ENCODE peak calls at places on chromosomes 4 and X, in ten cellular contexts. A, R, H, Q, U, X, M, P, O and I are unnamed samples. For H3K4me1, the result is how much of the 10 kb centered on the place peaks cover.

GRCh38 chr4:157664726-157665125 is 444.2 kb downstream of the GRIA2 start:
- DNase-seq in A (no peak), R (peak), H (peak), M (no peak), Q (no peak), O (no peak), X (peak), U (no peak), P (peak), I (no peak)

GRCh38 chrX:47501226-47502071 is 18.4 kb upstream of the ZNF41 start:
- DNase-seq in R (peak), U (no peak), O (no peak), X (no peak), Q (no peak), A (no peak), M (peak), P (peak), H (peak), I (no peak)

GRCh38 chr4:166064706-166065105 is 191.7 kb downstream of the TLL1 start:
- DNase-seq in O (no peak), U (no peak), M (no peak), H (peak), P (no peak), X (no peak), A (no peak), R (no peak), Q (no peak), I (no peak)

GRCh38 chr4:186335793-186336192 is 69.8 kb downstream of the F11 start:
- DNase-seq in Q (no peak), M (no peak), U (no peak), X (no peak), A (no peak), O (no peak), R (no peak), P (no peak), H (no peak), I (no peak)

GRCh38 chr4:8188743-8189550 is 10.1 kb upstream of the SH3TC1 start:
- DNase-seq in X (no peak), H (peak), O (no peak), U (no peak), M (peak), A (no peak), Q (no peak), R (peak), P (no peak), I (no peak)

GRCh38 chr4:161920304-161921052 is 243.3 kb downstream of the FSTL5 start:
- DNase-seq in O (no peak), R (no peak), U (no peak), Q (no peak), H (no peak), X (no peak), P (no peak), M (no peak), A (no peak), I (no peak)

GRCh38 chr4:86359944-86360478 is at the start of gene MAPK10:
- DNase-seq in H (peak), O (no peak), X (no peak), P (peak), U (peak), A (no peak), M (peak), R (no peak), Q (peak), I (peak)

GRCh38 chrX:262391-262909 is 18.7 kb upstream of the PLCXD1 start:
- DNase-seq in Q (no peak), R (no peak), A (peak), O (no peak), X (no peak), H (no peak), M (no peak), U (no peak), P (no peak), I (no peak)

GRCh38 chr4:83250666-83251065 is 33.9 kb downstream of the COQ2 start:
- DNase-seq in H (no peak), A (no peak), X (no peak), O (no peak), R (no peak), U (no peak), Q (no peak), M (no peak), P (no peak), I (no peak)

GRCh38 chrX:150162141-150162540 is 201.0 kb upstream of the MAMLD1 start:
- DNase-seq in P (no peak), M (no peak), R (peak), X (peak), O (no peak), A (peak), H (peak), U (no peak), Q (no peak), I (no peak)

GRCh38 chr4:147975902-147976301 is 244.0 kb downstream of the ARHGAP10 start:
- DNase-seq in Q (no peak), A (no peak), O (no peak), R (no peak), H (peak), X (no peak), M (no peak), U (no peak), P (peak), I (no peak)

GRCh38 chrX:73401591-73402266 is 45.1 kb upstream of the CDX4 start:
- DNase-seq in Q (peak), X (no peak), M (no peak), A (no peak), U (no peak), H (no peak), P (no peak), R (peak), O (no peak), I (peak)

GRCh38 chrX:39672405-39672804 is 425.4 kb downstream of the BCOR start:
- DNase-seq in M (no peak), X (no peak), A (no peak), R (no peak), U (no peak), P (no peak), Q (no peak), O (no peak), H (no peak), I (no peak)

GRCh38 chrX:16312761-16313623 is 145.7 kb downstream of the MAGEB17 start:
- DNase-seq in P (no peak), R (no peak), Q (no peak), A (no peak), U (no peak), H (no peak), M (no peak), O (no peak), X (no peak), I (no peak)

GRCh38 chr4:102780476-102781144 is 19.8 kb upstream of the MANBA start:
- DNase-seq in R (peak), U (no peak), A (peak), O (peak), P (peak), M (peak), H (peak), Q (no peak), X (no peak), I (no peak)

GRCh38 chrX:31580227-31580626 is 508.4 kb upstream of the FTHL17 start:
- DNase-seq in M (no peak), A (no peak), P (peak), O (no peak), H (no peak), U (no peak), X (no peak), Q (no peak), R (no peak), I (no peak)

GRCh38 chrX:126064901-126065541 is 101.1 kb downstream of the DCAF12L2 start:
- DNase-seq in H (no peak), O (no peak), R (no peak), M (no peak), X (no peak), Q (no peak), A (no peak), P (no peak), U (no peak), I (no peak)

GRCh38 chr4:102438873-102439614 is 62.1 kb upstream of the NFKB1 start:
- DNase-seq in H (peak), M (no peak), R (peak), O (no peak), P (peak), Q (no peak), U (no peak), X (no peak), A (peak), I (no peak)

GRCh38 chrX:40154853-40155616 is 57.3 kb upstream of the BCOR start:
- DNase-seq in X (no peak), M (peak), O (peak), H (no peak), U (peak), Q (no peak), R (peak), P (peak), A (peak), I (no peak)

GRCh38 chr4:183905593-183906485 is 732 bp downstream of the STOX2 start:
- DNase-seq in X (no peak), P (peak), H (peak), Q (peak), O (no peak), M (no peak), U (peak), R (peak), A (peak), I (no peak)

GRCh38 chr4:6941796-6942195 is 32.2 kb downstream of the TBC1D14 start:
- DNase-seq in O (no peak), M (no peak), Q (no peak), U (no peak), R (no peak), X (no peak), A (no peak), P (no peak), H (peak), I (no peak)

GRCh38 chr4:181728567-181728966 is 514.6 kb upstream of the TENM3 start:
- DNase-seq in A (no peak), Q (no peak), R (no peak), X (no peak), M (no peak), U (no peak), H (peak), O (no peak), P (peak), I (no peak)

GRCh38 chr4:837772-838171 is 11.8 kb upstream of the CPLX1 start:
- DNase-seq in H (no peak), Q (no peak), P (no peak), R (no peak), A (no peak), X (no peak), M (no peak), O (no peak), U (no peak), I (no peak)

GRCh38 chrX:131801911-131802310 is 221.2 kb upstream of the STK26 start:
- DNase-seq in R (no peak), X (no peak), M (no peak), H (no peak), A (no peak), O (no peak), U (no peak), Q (no peak), P (no peak), I (no peak)

GRCh38 chrX:120463241-120463640 is 5.9 kb downstream of the LAMP2 start:
- DNase-seq in X (no peak), M (no peak), R (peak), O (no peak), Q (no peak), A (peak), P (peak), U (no peak), H (peak), I (peak)

GRCh38 chr4:81631958-81632439 is 160.3 kb upstream of the RASGEF1B start:
- DNase-seq in U (no peak), A (peak), P (peak), M (peak), O (peak), Q (no peak), X (no peak), R (peak), H (peak), I (no peak)

GRCh38 chr4:153521995-153522799 is 56.0 kb downstream of the TMEM131L start:
- DNase-seq in O (no peak), R (no peak), U (no peak), P (no peak), H (no peak), A (no peak), M (no peak), Q (no peak), X (no peak), I (no peak)

GRCh38 chr4:8303485-8304281 is 34.1 kb downstream of the HTRA3 start:
- DNase-seq in Q (no peak), X (peak), H (peak), U (no peak), R (peak), M (no peak), P (peak), O (peak), A (peak), I (no peak)

GRCh38 chrX:85897376-85898110 is 149.8 kb downstream of the CHM start:
- DNase-seq in H (no peak), A (no peak), P (no peak), X (no peak), R (no peak), O (no peak), Q (no peak), U (no peak), M (no peak), I (no peak)

GRCh38 chrX:100625985-100626491 is 10.6 kb downstream of the TSPAN6 start:
- DNase-seq in M (peak), R (no peak), O (no peak), P (no peak), H (no peak), A (no peak), U (no peak), Q (no peak), X (no peak), I (no peak)

GRCh38 chr4:83010522-83011318 is at the start of gene LIN54:
- DNase-seq in U (peak), O (peak), M (peak), Q (peak), H (peak), P (peak), A (peak), X (peak), R (peak), I (peak)

GRCh38 chr4:74206088-74206826 is 48.3 kb downstream of the MTHFD2L start:
- DNase-seq in O (no peak), Q (no peak), X (no peak), R (no peak), U (no peak), A (no peak), P (peak), H (no peak), M (peak), I (peak)
- H3K4me1 ChIP-seq in O (under half), Q (under half), X (under half), R (under half), U (under half), A (under half), P (under half), H (under half), M (under half), I (under half)

GRCh38 chr4:38805530-38806145 is 1.0 kb upstream of the TLR1 start:
- DNase-seq in U (no peak), H (no peak), O (no peak), A (no peak), M (peak), Q (no peak), X (no peak), R (no peak), P (no peak), I (peak)

GRCh38 chr4:38800956-38801450 is 3.6 kb downstream of the TLR1 start:
- DNase-seq in A (no peak), X (no peak), H (no peak), U (no peak), Q (no peak), R (no peak), M (no peak), P (no peak), O (no peak), I (no peak)

GRCh38 chr4:38802561-38803355 is 1.8 kb downstream of the TLR1 start:
- DNase-seq in X (no peak), A (peak), H (no peak), U (no peak), M (no peak), R (peak), Q (no peak), O (no peak), P (no peak), I (no peak)

GRCh38 chr4:38803833-38804653 is 548 bp downstream of the TLR1 start:
- DNase-seq in X (no peak), M (peak), H (no peak), U (no peak), O (no peak), Q (no peak), A (no peak), R (peak), P (no peak), I (peak)

GRCh38 chr4:38804654-38805295 is at the start of gene TLR1:
- DNase-seq in U (peak), P (peak), X (peak), H (peak), M (peak), O (no peak), A (peak), R (peak), Q (no peak), I (peak)
- H3K4me2 ChIP-seq in U (no peak), P (no peak), X (no peak), H (peak), M (peak), O (peak), A (peak), R (peak), Q (no peak), I (peak)

GRCh38 chr4:5757091-5757490 is 46.1 kb downstream of the EVC start:
- DNase-seq in X (no peak), R (no peak), P (no peak), M (no peak), O (no peak), H (no peak), Q (no peak), U (no peak), A (no peak), I (no peak)
- H3K4me1 ChIP-seq in X (under half), R (under half), P (under half), M (under half), O (under half), H (under half), Q (under half), U (under half), A (under half), I (under half)

GRCh38 chrX:115579786-115580294 is 18.9 kb downstream of the PLS3 start:
- DNase-seq in A (no peak), O (no peak), Q (no peak), U (no peak), X (no peak), R (no peak), P (no peak), M (no peak), H (no peak), I (no peak)

GRCh38 chrX:115584715-115585114 is 23.7 kb downstream of the PLS3 start:
- DNase-seq in X (no peak), Q (no peak), A (no peak), O (no peak), U (no peak), M (no peak), R (peak), P (peak), H (peak), I (no peak)

GRCh38 chrX:115583730-115584004 is 22.7 kb downstream of the PLS3 start:
- DNase-seq in P (no peak), H (no peak), U (no peak), M (no peak), R (no peak), Q (no peak), O (no peak), X (no peak), A (no peak), I (no peak)

GRCh38 chrX:115582871-115583729 is 22.1 kb downstream of the PLS3 start:
- DNase-seq in O (no peak), M (no peak), A (no peak), R (peak), Q (no peak), P (peak), U (no peak), X (no peak), H (peak), I (no peak)

DNA sequence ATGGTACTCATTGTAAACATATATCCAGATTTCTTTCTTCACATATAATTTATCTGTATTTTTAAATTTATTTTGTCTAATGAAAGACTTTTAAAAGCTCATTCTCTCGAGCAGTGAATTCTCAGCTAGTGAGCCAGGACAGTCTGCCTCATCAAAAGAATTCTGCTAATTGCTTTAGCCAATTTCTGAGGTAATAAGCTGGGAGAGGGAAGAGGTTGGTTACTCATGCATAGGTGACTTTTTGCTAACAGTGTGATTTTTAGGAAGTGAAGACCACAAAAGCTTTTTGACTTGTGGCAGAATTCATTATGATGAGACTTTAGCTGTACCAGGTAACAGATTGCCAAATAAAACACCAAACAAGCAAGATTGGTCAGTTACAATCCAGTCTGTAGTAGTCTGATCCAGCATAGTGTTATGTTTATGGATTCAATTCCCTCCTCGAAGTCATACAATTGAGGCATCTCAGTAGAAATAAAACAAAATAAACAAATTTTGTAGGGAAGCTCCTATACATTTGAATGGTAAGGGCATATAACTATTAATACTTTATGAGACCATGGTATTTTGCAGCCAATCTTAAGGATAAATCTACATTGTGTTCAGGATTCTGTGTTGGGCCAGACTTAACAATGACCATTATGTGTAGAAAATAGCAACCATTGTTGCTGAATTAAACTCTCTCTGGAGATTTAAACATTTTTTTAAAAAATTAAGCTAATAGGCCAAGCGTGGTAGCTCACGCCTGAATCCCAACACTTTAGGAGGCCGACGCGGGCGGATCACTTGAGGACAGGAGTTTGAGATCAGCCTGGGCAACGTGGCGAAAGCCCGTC is 21.3 kb downstream of the PLS3 start:
- DNase-seq in H (peak), M (no peak), U (no peak), A (no peak), P (no peak), O (no peak), R (no peak), Q (no peak), X (no peak), I (no peak)
- H3K4me2 ChIP-seq in H (peak), M (no peak), U (peak), A (peak), P (peak), O (no peak), R (peak), Q (no peak), X (no peak), I (no peak)

DNA sequence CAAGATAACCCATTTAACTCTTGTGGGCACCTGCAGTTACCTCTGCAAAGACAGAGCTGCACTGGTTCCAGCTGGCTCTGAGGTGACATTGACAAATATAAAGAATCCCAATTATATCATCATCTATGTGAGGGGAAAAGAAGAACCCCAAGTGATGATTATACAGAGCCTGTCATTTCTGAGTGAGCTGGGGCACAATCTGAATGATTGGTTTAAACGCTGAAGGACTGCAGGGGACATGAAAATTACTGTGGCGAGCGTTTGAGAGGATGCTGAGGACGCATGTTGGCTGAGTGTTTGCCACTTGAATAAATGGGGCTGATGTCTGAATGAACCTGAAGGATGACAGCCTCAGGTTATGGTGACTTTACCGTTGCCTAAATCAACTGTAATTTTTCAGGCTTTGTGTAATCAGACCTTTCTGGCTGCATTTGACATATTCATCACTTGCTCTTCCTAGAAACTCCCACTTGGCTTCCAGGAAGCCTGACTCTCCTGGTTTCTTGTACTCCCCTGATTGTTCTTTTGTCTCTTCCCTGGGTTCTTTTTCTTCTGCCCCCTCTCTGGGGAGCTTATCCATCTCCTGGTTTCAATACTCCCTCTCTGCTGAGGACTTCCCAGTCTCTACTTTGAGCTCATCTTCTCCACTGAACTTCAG is 4.1 kb upstream of the HSD17B10 start:
- DNase-seq in X (no peak), Q (no peak), U (no peak), O (no peak), M (no peak), R (no peak), A (no peak), H (no peak), P (no peak), I (no peak)
- H3K4me1 ChIP-seq in X (under half), Q (under half), U (under half), O (under half), M (under half), R (under half), A (under half), H (under half), P (under half), I (under half)

GRCh38 chrX:11970935-11971334 is 167.3 kb upstream of the FRMPD4 start:
- DNase-seq in P (peak), Q (no peak), H (peak), A (no peak), M (no peak), O (no peak), R (peak), X (no peak), U (no peak), I (no peak)
- H3K4me2 ChIP-seq in P (no peak), Q (no peak), H (no peak), A (no peak), M (no peak), O (no peak), R (no peak), X (no peak), U (peak), I (no peak)

GRCh38 chr4:68338625-68339024 is 11.3 kb downstream of the YTHDC1 start:
- DNase-seq in R (no peak), O (no peak), A (no peak), Q (no peak), H (no peak), M (no peak), U (no peak), P (no peak), X (no peak), I (no peak)
- H3K4me1 ChIP-seq in R (under half), O (under half), A (under half), Q (under half), H (under half), M (under half), U (under half), P (under half), X (under half), I (under half)

GRCh38 chr4:123941306-123941705 is 544.7 kb downstream of the SPRY1 start:
- DNase-seq in Q (no peak), R (no peak), P (peak), U (no peak), O (no peak), H (peak), A (no peak), M (no peak), X (no peak), I (no peak)
- H3K4me2 ChIP-seq in Q (peak), R (no peak), P (no peak), U (no peak), O (no peak), H (no peak), A (no peak), M (no peak), X (no peak), I (no peak)

GRCh38 chr4:48194986-48195773 is 61.1 kb upstream of the TXK start:
- DNase-seq in H (peak), Q (no peak), O (no peak), P (peak), M (peak), A (no peak), U (peak), X (no peak), R (no peak), I (no peak)
- H3K4me1 ChIP-seq in H (under half), Q (under half), O (under half), P (under half), M (under half), A (under half), U (under half), X (under half), R (under half), I (under half)